ENCODE peak calls at places on chromosomes 4 and X, in seven cellular contexts. M, I, Z, U, T, F and N are unnamed samples. For H3K79me2, the result is how much of the 10 kb centered on the place peaks cover.

GRCh38 chr4:75907956-75908355 is 5.7 kb upstream of the PPEF2 start:
- DNase-seq in M (no peak), I (no peak), Z (no peak), U (no peak), T (no peak), F (no peak), N (no peak)

GRCh38 chr4:5752803-5753184 is 41.8 kb downstream of the EVC start:
- DNase-seq in M (no peak), I (no peak), Z (no peak), U (no peak), T (no peak), F (no peak), N (peak)

GRCh38 chrX:42739771-42740170 is 38.2 kb downstream of the PPP1R2C start:
- DNase-seq in M (no peak), I (no peak), Z (no peak), U (no peak), T (no peak), F (no peak), N (no peak)

GRCh38 chrX:97311066-97311778 is 427.5 kb downstream of the RPA4 start:
- DNase-seq in M (no peak), I (no peak), Z (no peak), U (no peak), T (no peak), F (no peak), N (peak)

GRCh38 chr4:22030321-22030720 is 81.7 kb upstream of the KCNIP4 start:
- DNase-seq in M (no peak), I (no peak), Z (peak), U (no peak), T (no peak), F (no peak), N (no peak)

GRCh38 chrX:136773649-136774048 is 7.1 kb downstream of the ARHGEF6 start:
- DNase-seq in M (no peak), I (no peak), Z (no peak), U (no peak), T (no peak), F (no peak), N (no peak)

GRCh38 chr4:40197879-40198689 is 1.3 kb downstream of the RHOH start:
- DNase-seq in M (no peak), I (peak), Z (no peak), U (no peak), T (no peak), F (no peak), N (no peak)

GRCh38 chrX:40154229-40154852 is 56.6 kb upstream of the BCOR start:
- DNase-seq in M (peak), I (no peak), Z (peak), U (peak), T (peak), F (no peak), N (peak)

GRCh38 chrX:68832516-68833447 is 4.0 kb downstream of the EFNB1 start:
- DNase-seq in M (no peak), I (no peak), Z (peak), U (no peak), T (no peak), F (no peak), N (peak)

GRCh38 chr4:155705664-155706063 is 39.0 kb downstream of the GUCY1A1 start:
- DNase-seq in M (no peak), I (peak), Z (peak), U (peak), T (no peak), F (no peak), N (no peak)

GRCh38 chr4:2924286-2924685 is 38.9 kb downstream of the NOP14 start:
- DNase-seq in M (no peak), I (no peak), Z (no peak), U (no peak), T (no peak), F (no peak), N (no peak)

GRCh38 chrX:97743014-97743413 is 859.3 kb downstream of the RPA4 start:
- DNase-seq in M (peak), I (peak), Z (no peak), U (no peak), T (no peak), F (no peak), N (no peak)

GRCh38 chrX:134658421-134658896 is at the start of gene PLAC1:
- DNase-seq in M (no peak), I (no peak), Z (no peak), U (peak), T (no peak), F (peak), N (no peak)

GRCh38 chr4:14827111-14827510 is 175.2 kb upstream of the CPEB2 start:
- DNase-seq in M (peak), I (no peak), Z (no peak), U (no peak), T (no peak), F (no peak), N (no peak)

GRCh38 chrX:131792789-131793462 is 230.2 kb upstream of the STK26 start:
- DNase-seq in M (peak), I (peak), Z (no peak), U (peak), T (no peak), F (peak), N (no peak)

GRCh38 chrX:83916525-83916924 is 55.6 kb downstream of the CYLC1 start:
- DNase-seq in M (peak), I (peak), Z (peak), U (peak), T (peak), F (peak), N (no peak)

GRCh38 chr4:62431513-62431912 is 1231.4 kb downstream of the ADGRL3 start:
- DNase-seq in M (no peak), I (no peak), Z (no peak), U (no peak), T (no peak), F (peak), N (peak)

GRCh38 chr4:156298230-156298629 is 344.6 kb upstream of the CTSO start:
- DNase-seq in M (peak), I (no peak), Z (peak), U (no peak), T (no peak), F (peak), N (no peak)

GRCh38 chr4:118772149-118773081 is 63.5 kb downstream of the SEC24D start:
- DNase-seq in M (peak), I (peak), Z (peak), U (peak), T (no peak), F (peak), N (no peak)

GRCh38 chrX:3713225-3713936 is at the start of gene PRKX:
- DNase-seq in M (peak), I (peak), Z (peak), U (peak), T (peak), F (peak), N (peak)

GRCh38 chr4:128427832-128428366 is 140.3 kb upstream of the PGRMC2 start:
- DNase-seq in M (peak), I (peak), Z (no peak), U (peak), T (peak), F (peak), N (no peak)

GRCh38 chr4:107115185-107115847 is 79.2 kb upstream of the DKK2 start:
- DNase-seq in M (peak), I (no peak), Z (no peak), U (no peak), T (no peak), F (no peak), N (no peak)

GRCh38 chr4:10239982-10240654 is 123.5 kb upstream of the WDR1 start:
- DNase-seq in M (no peak), I (no peak), Z (no peak), U (no peak), T (peak), F (no peak), N (no peak)

GRCh38 chr4:115272585-115272984 is 159.2 kb upstream of the NDST4 start:
- DNase-seq in M (peak), I (no peak), Z (no peak), U (no peak), T (no peak), F (no peak), N (no peak)

GRCh38 chr4:78601013-78601412 is 49.4 kb downstream of the ANXA3 start:
- DNase-seq in M (peak), I (no peak), Z (no peak), U (no peak), T (peak), F (peak), N (no peak)

DNA sequence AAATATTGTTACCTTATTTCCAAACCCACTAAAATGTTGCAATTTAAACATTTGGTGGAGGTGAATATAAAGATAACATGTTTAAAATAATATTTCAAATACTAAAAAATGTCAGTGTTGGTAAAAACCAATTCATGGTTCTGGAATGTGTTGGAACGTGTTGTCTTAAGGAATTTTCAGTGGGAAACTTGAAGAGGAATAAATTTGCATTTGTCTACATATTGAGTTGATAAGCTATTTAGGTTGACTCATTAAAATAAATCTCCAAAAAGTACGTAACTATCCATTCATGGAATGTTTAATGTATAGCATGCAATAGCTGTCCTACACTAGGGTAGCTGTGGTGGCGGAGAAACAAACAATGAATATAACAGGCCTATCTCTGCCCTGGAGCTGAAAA is 20.2 kb downstream of the SHISA3 start:
- DNase-seq in M (no peak), I (no peak), Z (no peak), U (no peak), T (no peak), F (no peak), N (no peak)
- H3K79me2 ChIP-seq in M (under half), I (under half), Z (under half), U (under half), T (under half), F (under half), N (under half)

GRCh38 chr4:122854860-122855259 is 28.2 kb downstream of the FGF2 start:
- DNase-seq in M (no peak), I (no peak), Z (peak), U (no peak), T (no peak), F (peak), N (no peak)
- H3K79me2 ChIP-seq in M (half or more), I (under half), Z (half or more), U (under half), T (under half), F (under half), N (half or more)

GRCh38 chrX:153830632-153831434 is 489 bp upstream of the PDZD4 start:
- DNase-seq in M (peak), I (no peak), Z (peak), U (no peak), T (no peak), F (no peak), N (no peak)
- H3K79me2 ChIP-seq in M (under half), I (under half), Z (under half), U (under half), T (under half), F (under half), N (under half)

GRCh38 chrX:19849433-19850190 is 37.8 kb downstream of the SH3KBP1 start:
- DNase-seq in M (no peak), I (peak), Z (no peak), U (no peak), T (no peak), F (no peak), N (no peak)

GRCh38 chrX:19852014-19853005 is 35.1 kb downstream of the SH3KBP1 start:
- DNase-seq in M (peak), I (no peak), Z (no peak), U (peak), T (no peak), F (peak), N (no peak)

GRCh38 chrX:19842542-19842941 is 44.9 kb downstream of the SH3KBP1 start:
- DNase-seq in M (no peak), I (peak), Z (no peak), U (no peak), T (no peak), F (no peak), N (no peak)

GRCh38 chrX:19846995-19847790 is 40.2 kb downstream of the SH3KBP1 start:
- DNase-seq in M (peak), I (peak), Z (no peak), U (peak), T (peak), F (peak), N (no peak)

GRCh38 chrX:19848110-19848509 is 39.3 kb downstream of the SH3KBP1 start:
- DNase-seq in M (no peak), I (no peak), Z (no peak), U (no peak), T (no peak), F (no peak), N (no peak)
- H3K79me2 ChIP-seq in M (under half), I (half or more), Z (under half), U (under half), T (under half), F (under half), N (under half)

DNA sequence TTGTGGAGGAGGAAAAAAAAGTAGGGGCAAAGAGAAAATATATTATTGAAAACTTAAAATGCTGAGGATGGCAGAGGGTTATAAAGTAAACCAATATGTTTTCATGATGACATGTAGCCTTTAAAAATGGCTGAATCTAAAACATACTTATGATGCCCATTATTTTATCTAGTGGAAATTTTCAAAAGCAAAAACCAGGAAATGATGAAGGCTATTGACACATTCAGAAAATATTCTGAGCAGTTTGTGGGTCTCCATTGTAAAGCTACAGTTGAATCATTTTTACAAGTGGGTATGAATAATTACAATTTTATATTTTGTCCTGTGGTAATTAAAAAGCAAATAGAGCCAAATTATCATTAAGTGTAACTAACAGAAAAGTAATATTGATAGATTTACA is 10.7 kb downstream of the PLS3 start:
- DNase-seq in M (peak), I (no peak), Z (no peak), U (peak), T (no peak), F (no peak), N (no peak)
- H3K79me2 ChIP-seq in M (half or more), I (under half), Z (half or more), U (half or more), T (under half), F (half or more), N (under half)

GRCh38 chr4:110826656-110827055 is 203.8 kb upstream of the PITX2 start:
- DNase-seq in M (no peak), I (no peak), Z (no peak), U (no peak), T (no peak), F (no peak), N (no peak)
- H3K79me2 ChIP-seq in M (under half), I (under half), Z (under half), U (under half), T (under half), F (under half), N (under half)

DNA sequence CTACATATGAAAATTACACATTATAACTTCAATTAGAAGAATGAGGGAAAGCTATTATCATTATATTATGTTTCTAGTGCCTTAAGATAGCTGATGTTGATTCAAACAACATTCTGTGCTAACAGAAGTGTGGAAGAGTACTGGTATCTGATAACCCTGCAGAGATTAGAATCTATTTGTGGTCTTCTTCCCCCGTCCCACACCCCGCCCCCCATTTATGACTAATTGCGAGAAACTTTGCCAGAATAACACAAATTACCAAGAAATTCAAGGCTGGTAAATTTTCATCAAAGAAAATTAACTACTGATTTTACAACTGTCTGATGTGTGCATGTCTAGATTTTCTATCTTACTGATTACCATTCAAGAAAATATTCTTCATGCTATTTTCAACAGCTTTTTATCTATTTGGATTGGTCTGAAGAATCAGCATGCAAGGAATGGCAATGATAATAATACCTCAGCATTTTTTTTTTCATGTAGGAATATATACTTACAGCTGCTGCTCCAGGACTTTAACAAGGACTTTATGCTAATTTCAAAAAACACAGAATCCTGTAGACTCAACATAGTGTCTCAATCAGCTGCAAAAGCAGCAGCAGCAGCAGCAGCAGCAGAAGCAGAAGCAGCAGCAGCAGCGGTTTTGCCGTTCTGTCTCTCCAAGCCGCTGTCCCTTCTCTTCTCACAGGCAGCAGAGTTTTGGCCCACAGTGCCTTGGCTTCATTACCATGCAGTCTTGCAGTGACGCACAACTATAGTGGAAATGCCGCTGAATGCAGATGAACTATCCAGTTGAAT is 126.7 kb downstream of the FRYL start:
- DNase-seq in M (peak), I (no peak), Z (peak), U (no peak), T (no peak), F (no peak), N (no peak)
- H3K79me2 ChIP-seq in M (half or more), I (half or more), Z (under half), U (under half), T (under half), F (under half), N (under half)

DNA sequence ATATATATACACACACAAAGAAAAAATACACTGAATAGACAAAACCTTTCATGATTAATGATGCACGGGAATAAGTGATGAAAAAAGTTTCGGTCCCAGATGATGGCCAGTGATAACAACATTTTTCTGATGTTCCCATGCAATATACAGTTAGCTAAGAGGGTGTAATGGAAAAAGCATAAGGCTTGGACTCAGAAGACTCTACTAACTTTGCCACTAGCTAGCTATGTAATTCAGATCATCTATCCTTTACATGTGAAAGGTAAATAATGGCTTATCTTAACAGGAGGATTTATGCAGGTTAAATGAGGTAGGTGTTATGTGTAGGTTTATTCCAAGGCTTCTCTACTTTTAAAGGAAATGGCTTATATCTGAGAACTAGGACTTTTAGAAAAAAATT is 4.3 kb downstream of the RPS3A start:
- DNase-seq in M (no peak), I (no peak), Z (no peak), U (no peak), T (no peak), F (no peak), N (no peak)
- H3K79me2 ChIP-seq in M (under half), I (under half), Z (under half), U (under half), T (under half), F (half or more), N (under half)

GRCh38 chr4:154579927-154580326 is 10.6 kb downstream of the FGA start:
- DNase-seq in M (no peak), I (no peak), Z (no peak), U (no peak), T (no peak), F (no peak), N (no peak)
- H3K79me2 ChIP-seq in M (under half), I (under half), Z (under half), U (under half), T (under half), F (under half), N (under half)

GRCh38 chrX:119401569-119401968 is 2.4 kb downstream of the SLC25A43 start:
- DNase-seq in M (no peak), I (no peak), Z (no peak), U (peak), T (no peak), F (no peak), N (no peak)
- H3K79me2 ChIP-seq in M (half or more), I (under half), Z (under half), U (half or more), T (under half), F (half or more), N (under half)